ENCODE peak calls at places on chromosome 9, in four cellular contexts. H, P, F and R are unnamed samples.

GRCh38 chr9:79256691-79257213 is 315.0 kb upstream of the TLE4 start:
- DNase-seq in H (peak), P (no peak), F (no peak), R (no peak)

GRCh38 chr9:88798476-88798875 is 192.8 kb upstream of the S1PR3 start:
- DNase-seq in H (no peak), P (no peak), F (no peak), R (no peak)

GRCh38 chr9:104256031-104256709 is 162.1 kb downstream of the SMC2 start:
- DNase-seq in H (no peak), P (no peak), F (no peak), R (no peak)

GRCh38 chr9:125994066-125994943 is 247.1 kb downstream of the PBX3 start:
- DNase-seq in H (no peak), P (no peak), F (no peak), R (no peak)

GRCh38 chr9:126625329-126626116 is 11.8 kb downstream of the LMX1B start:
- DNase-seq in H (no peak), P (no peak), F (no peak), R (no peak)

GRCh38 chr9:4082948-4083347 is 216.9 kb downstream of the GLIS3 start:
- DNase-seq in H (no peak), P (no peak), F (no peak), R (no peak)

GRCh38 chr9:113999256-114000062 is 78.6 kb downstream of the AMBP start:
- DNase-seq in H (no peak), P (no peak), F (no peak), R (no peak)

GRCh38 chr9:130856474-130856873 is 21.4 kb downstream of the ABL1 start:
- DNase-seq in H (no peak), P (peak), F (no peak), R (no peak)

GRCh38 chr9:95092321-95093072 is 225.0 kb downstream of the FANCC start:
- DNase-seq in H (peak), P (no peak), F (no peak), R (peak)

GRCh38 chr9:116877072-116877471 is 190.0 kb downstream of the TRIM32 start:
- DNase-seq in H (no peak), P (no peak), F (no peak), R (no peak)

GRCh38 chr9:127854169-127854833 is at the start of gene ENG:
- DNase-seq in H (peak), P (no peak), F (no peak), R (peak)

GRCh38 chr9:602716-603115 is 238.8 kb upstream of the DMRT1 start:
- DNase-seq in H (no peak), P (no peak), F (no peak), R (no peak)
- TF ChIP-seq FOS in H (no peak), P (no peak), F (no peak), R (no peak)

DNA sequence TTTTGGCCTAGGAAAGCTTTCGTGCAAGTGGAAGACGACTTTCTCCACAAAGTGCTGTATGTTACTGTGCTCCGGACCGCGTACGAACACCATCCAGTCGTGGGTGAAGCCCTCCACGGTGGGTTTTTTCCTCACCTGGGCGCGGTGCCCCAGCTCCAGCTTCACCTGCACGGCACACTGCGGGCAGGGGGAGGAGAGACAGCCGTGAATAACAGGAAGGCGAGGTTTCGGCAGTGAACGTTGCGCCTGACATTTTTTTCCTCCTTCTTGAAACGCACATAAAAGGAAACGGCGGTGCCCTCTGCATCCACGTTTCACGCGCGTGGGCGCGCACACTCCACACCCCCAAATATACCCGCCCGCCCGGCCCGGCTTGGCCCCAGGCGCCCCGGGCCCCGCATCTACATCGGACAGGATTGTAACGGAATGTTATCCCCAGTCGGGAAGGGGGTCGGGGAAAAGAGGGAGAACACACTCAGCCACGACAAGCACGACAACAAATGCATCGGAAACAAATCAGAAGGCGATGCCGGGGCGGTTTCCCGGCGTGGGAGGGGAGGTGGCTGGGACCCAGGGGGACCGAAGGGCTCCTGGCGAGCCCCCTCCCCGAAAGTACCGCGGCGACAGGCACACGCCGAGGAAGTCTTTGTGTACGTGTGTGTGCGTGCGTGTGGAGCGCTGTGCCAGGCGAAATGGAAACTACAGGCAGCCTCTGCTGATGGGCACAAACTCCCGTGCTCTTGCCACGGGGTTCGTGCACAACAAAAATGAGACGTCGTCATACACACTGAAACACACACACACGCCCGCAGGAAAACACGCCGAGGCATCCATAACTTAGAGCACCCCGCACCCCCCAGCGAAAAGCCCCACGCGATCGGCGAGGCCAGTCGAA is 1.4 kb downstream of the MLLT3 start:
- DNase-seq in H (peak), P (no peak), F (no peak), R (peak)
- TF ChIP-seq FOS in H (no peak), P (no peak), F (no peak), R (no peak)

GRCh38 chr9:14344846-14345585 is 31.1 kb upstream of the NFIB start:
- DNase-seq in H (no peak), P (no peak), F (no peak), R (no peak)

GRCh38 chr9:14345586-14346237 is 31.8 kb upstream of the NFIB start:
- DNase-seq in H (no peak), P (no peak), F (no peak), R (no peak)

GRCh38 chr9:14347408-14348224 is 33.7 kb upstream of the NFIB start:
- DNase-seq in H (no peak), P (no peak), F (no peak), R (peak)

GRCh38 chr9:14346826-14347407 is 33.0 kb upstream of the NFIB start:
- DNase-seq in H (no peak), P (no peak), F (no peak), R (no peak)

GRCh38 chr9:14346301-14346721 is 32.4 kb upstream of the NFIB start:
- DNase-seq in H (no peak), P (no peak), F (no peak), R (no peak)
- TF ChIP-seq FOS in H (no peak), P (no peak), F (no peak), R (no peak)

GRCh38 chr9:32161720-32162119 is 222.7 kb upstream of the ACO1 start:
- DNase-seq in H (no peak), P (no peak), F (no peak), R (no peak)
- TF ChIP-seq FOS in H (no peak), P (no peak), F (no peak), R (no peak)

DNA sequence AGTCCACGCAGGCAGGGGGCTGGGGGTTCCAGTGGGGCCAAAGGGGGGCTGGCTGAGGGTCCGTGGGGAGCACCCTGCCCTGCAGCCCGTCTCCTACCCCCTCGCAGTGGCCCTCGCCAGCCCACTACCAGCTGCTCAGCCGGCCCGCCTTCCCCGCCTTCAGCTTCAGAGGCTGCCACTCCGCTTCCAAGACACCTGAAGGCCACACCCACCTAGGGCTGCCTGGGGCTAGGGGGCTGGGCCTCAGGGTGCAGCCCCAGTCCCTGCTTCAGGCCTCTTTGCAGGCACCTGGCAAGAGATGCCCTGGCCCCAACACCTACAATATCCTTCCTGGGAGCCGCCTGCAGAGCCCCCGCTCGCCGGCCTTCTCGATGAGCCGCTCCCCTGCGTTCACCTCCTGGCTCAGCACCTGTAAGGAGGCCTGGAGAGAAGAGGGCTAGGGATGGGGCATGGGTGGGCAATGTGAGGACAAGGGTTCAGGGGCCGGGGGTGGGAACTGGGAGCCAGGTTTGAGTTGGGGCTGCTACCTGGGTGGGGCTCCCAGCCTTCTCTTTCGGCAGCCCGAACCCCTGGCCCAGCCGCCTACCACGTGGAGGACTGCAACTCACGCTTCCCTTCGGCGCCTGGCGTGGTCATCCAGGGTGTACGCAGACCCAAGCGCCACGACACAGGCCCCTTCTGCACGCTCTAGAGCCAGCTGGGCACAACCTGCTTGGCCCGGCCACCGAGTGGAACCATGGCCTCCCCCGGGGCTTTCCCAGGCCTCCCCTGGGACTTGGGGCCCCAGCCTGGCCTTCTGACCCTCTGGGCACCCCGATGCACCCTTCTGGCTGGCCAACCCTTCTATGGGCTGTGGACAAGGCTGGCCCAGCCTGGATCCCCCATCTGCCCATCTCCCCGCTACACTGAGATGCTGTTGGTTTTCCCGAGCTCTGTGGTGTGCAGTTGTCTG is 1.7 kb downstream of the STPG3 start:
- DNase-seq in H (no peak), P (peak), F (no peak), R (no peak)
- TF ChIP-seq FOS in H (no peak), P (no peak), F (no peak), R (no peak)

GRCh38 chr9:92645041-92645440 is 24.9 kb downstream of the IPPK start:
- DNase-seq in H (no peak), P (no peak), F (no peak), R (no peak)

GRCh38 chr9:92647671-92648446 is 22.1 kb downstream of the IPPK start:
- DNase-seq in H (no peak), P (no peak), F (no peak), R (no peak)

GRCh38 chr9:92650839-92651621 is 18.9 kb downstream of the IPPK start:
- DNase-seq in H (peak), P (no peak), F (no peak), R (no peak)

GRCh38 chr9:92650296-92650695 is 19.6 kb downstream of the IPPK start:
- DNase-seq in H (no peak), P (no peak), F (no peak), R (no peak)

GRCh38 chr9:92648447-92649406 is 21.2 kb downstream of the IPPK start:
- DNase-seq in H (no peak), P (no peak), F (no peak), R (no peak)
- TF ChIP-seq FOS in H (no peak), P (no peak), F (no peak), R (no peak)

DNA sequence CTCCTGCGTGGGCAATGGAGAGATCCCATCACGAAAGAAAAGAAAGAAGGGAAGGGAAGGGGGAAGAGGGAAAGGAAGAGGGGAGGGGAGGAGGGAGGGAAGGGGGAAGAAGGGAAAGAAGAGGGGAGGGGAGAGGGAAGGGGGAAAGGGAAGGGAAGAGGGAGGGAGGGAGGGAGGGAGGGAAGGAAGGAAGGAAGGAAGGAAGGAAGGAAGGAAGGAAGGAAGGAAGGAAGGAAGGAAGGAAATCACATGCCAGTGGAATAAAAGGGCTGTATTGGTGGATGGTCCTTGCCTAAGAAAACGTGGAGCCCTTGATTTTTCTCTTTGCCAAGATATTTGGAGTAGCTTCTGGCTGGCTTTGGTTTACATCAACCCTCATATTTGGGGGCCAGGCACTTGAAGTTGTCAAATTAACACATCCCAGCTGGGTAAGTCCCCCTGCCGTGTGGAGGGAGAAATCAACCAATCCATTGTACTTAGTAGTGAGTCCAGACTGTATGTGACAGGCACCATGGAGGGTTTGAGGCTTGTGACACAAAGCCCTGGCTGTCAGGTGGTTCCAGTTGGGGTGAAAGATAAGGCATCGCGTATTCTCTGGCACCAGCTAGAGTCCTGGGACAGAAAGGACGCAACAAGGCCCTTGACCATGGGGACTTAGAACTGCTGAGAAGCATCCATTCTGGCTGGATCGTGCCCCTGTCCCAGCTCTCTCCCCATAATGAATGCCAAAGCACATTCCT is 23.7 kb downstream of the IDNK start:
- DNase-seq in H (no peak), P (no peak), F (no peak), R (no peak)
- TF ChIP-seq FOS in H (no peak), P (no peak), F (no peak), R (no peak)

DNA sequence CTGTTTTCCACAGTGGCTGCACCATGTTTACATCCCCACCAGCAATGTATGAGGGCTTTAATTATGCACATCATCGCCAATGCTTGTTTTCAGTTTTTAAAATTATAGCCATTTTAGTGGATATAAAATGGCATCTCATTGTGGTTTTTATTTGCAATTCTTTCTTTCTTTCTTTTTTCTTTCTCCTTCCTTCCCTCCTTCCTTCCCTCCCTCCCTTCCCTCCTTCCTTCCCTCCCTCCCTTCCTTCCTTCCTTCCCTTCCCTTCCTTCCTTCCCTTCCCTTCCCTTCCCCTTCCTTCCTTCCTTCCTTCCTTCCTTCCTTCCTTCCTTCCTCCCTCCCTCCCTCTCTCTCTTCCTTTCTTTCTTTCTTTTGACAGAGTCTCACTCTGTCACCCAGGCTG is 6.6 kb downstream of the COL15A1 start:
- DNase-seq in H (no peak), P (no peak), F (no peak), R (no peak)
- TF ChIP-seq FOS in H (no peak), P (no peak), F (no peak), R (no peak)